ENCODE peak calls at places on chromosomes 4 and X, in four cellular contexts. Q is K562, H is AG04449, I is mesothelial cell of epicardium. K is an unnamed sample.

GRCh38 chrX:110733166-110733565 is 62.5 kb downstream of the CHRDL1 start:
- DNase-seq in I (no peak), Q (no peak), H (no peak), K (no peak)

GRCh38 chr4:151719045-151719743 is 41.6 kb downstream of the GATB start:
- DNase-seq in H (no peak), Q (no peak), I (no peak), K (no peak)

GRCh38 chr4:27368781-27369180 is 508.1 kb downstream of the STIM2 start:
- DNase-seq in H (no peak), Q (no peak), I (no peak), K (no peak)

GRCh38 chrX:14851526-14851925 is 21.3 kb downstream of the FANCB start:
- DNase-seq in Q (no peak), H (no peak), I (no peak), K (no peak)

GRCh38 chr4:68865178-68865638 is 49.4 kb downstream of the UGT2B10 start:
- DNase-seq in Q (no peak), I (no peak), H (no peak), K (no peak)

GRCh38 chr4:3651267-3651846 is 114.8 kb upstream of the ADRA2C start:
- DNase-seq in H (no peak), Q (no peak), I (no peak), K (no peak)

GRCh38 chrX:13051529-13052172 is 7.2 kb upstream of the FAM9C start:
- DNase-seq in Q (no peak), I (no peak), H (no peak), K (no peak)

GRCh38 chr4:85200106-85200505 is 233.6 kb upstream of the WDFY3 start:
- DNase-seq in H (no peak), I (no peak), Q (no peak), K (no peak)

GRCh38 chr4:71004281-71004851 is 10.9 kb downstream of the DCK start:
- DNase-seq in Q (no peak), H (no peak), I (no peak), K (no peak)

GRCh38 chrX:125203737-125204578 is 115.7 kb upstream of the TEX13C start:
- DNase-seq in Q (no peak), H (no peak), I (peak), K (peak)

GRCh38 chr4:120838784-120839183 is 83.7 kb downstream of the PRDM5 start:
- DNase-seq in Q (no peak), H (no peak), I (no peak), K (no peak)

GRCh38 chrX:151815461-151815860 is 80.9 kb downstream of the CNGA2 start:
- DNase-seq in Q (no peak), H (peak), I (no peak), K (no peak)

GRCh38 chr4:159600102-159600501 is 497.2 kb downstream of the RAPGEF2 start:
- DNase-seq in I (no peak), Q (no peak), H (no peak), K (no peak)

GRCh38 chrX:49039598-49040375 is 3.4 kb downstream of the TFE3 start:
- DNase-seq in Q (peak), I (peak), H (peak), K (peak)

GRCh38 chrX:43224496-43224895 is 431.6 kb upstream of the MAOA start:
- DNase-seq in Q (no peak), H (no peak), I (no peak), K (no peak)

GRCh38 chrX:133726211-133726630 is 259.2 kb downstream of the GPC3 start:
- DNase-seq in I (no peak), Q (no peak), H (peak), K (no peak)

GRCh38 chr4:184097240-184097619 is 120.4 kb downstream of the ENPP6 start:
- DNase-seq in Q (peak), H (no peak), I (no peak), K (no peak)

GRCh38 chrX:114097411-114097810 is 486.5 kb upstream of the HTR2C start:
- DNase-seq in Q (no peak), I (no peak), H (no peak), K (no peak)

GRCh38 chr4:165784672-165785071 is 88.4 kb upstream of the TLL1 start:
- DNase-seq in H (no peak), I (no peak), Q (no peak), K (no peak)

GRCh38 chr4:20192754-20193521 is 58.8 kb upstream of the SLIT2 start:
- DNase-seq in H (no peak), Q (no peak), I (no peak), K (no peak)

GRCh38 chr4:622996-623913 is 2.1 kb upstream of the PDE6B start:
- DNase-seq in Q (no peak), H (no peak), I (no peak), K (no peak)

GRCh38 chrX:153921511-153922285 is 4.4 kb downstream of the ARHGAP4 start:
- DNase-seq in I (no peak), Q (no peak), H (no peak), K (no peak)
- TF ChIP-seq CTCF in I (no peak), Q (no peak), H (no peak), K (no peak)

GRCh38 chr4:150215601-150216000 is 137.4 kb downstream of the DCLK2 start:
- DNase-seq in H (no peak), Q (no peak), I (no peak), K (no peak)

GRCh38 chr4:150217804-150218203 is 139.6 kb downstream of the DCLK2 start:
- DNase-seq in Q (no peak), H (no peak), I (no peak), K (no peak)

GRCh38 chr4:150218447-150218846 is 140.2 kb downstream of the DCLK2 start:
- DNase-seq in H (no peak), I (no peak), Q (no peak), K (no peak)

GRCh38 chr4:150216725-150217124 is 138.5 kb downstream of the DCLK2 start:
- DNase-seq in Q (no peak), I (no peak), H (no peak), K (no peak)

DNA sequence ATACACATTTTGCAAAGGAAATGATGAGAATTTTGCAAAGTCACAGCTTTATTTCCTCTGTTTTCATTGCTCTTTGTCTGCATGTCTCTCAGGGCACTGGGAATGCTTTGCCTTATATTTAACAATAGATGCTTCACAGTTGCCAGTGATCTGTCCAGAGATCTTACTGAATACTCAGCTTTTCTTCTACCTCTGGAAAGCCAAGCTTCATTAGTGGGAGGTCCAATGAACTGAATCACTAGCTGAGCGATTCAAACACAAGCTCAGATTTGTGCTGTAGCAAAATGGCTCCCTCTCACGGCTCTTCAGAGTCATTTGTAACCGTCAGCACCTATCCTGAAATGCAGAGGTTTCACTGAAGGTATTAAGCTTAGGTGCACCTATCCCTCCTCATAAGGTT is 138.9 kb downstream of the DCLK2 start:
- DNase-seq in I (no peak), Q (no peak), H (no peak), K (no peak)
- TF ChIP-seq CTCF in I (no peak), Q (peak), H (peak), K (no peak)

DNA sequence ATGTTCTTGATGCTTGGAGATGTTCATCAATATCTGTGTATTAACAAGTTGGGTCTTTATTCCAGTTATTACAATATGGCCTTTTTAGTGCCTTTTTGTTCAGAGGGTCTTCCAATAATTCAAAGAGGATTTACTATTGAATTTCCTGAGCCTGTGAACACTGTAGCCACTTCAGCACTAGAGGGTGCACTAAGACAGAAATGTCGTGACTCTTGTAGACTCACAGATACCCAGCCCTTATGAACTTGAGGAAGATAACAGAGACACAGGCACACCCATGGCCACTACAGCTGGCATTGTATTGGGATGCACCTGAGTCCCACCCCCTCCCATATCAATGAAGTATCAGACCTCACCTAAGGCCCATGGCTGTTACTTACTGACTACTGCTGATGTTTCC is 54.4 kb upstream of the ACTRT1 start:
- DNase-seq in I (no peak), H (no peak), Q (no peak), K (no peak)
- TF ChIP-seq CTCF in I (no peak), H (no peak), Q (no peak), K (peak)

DNA sequence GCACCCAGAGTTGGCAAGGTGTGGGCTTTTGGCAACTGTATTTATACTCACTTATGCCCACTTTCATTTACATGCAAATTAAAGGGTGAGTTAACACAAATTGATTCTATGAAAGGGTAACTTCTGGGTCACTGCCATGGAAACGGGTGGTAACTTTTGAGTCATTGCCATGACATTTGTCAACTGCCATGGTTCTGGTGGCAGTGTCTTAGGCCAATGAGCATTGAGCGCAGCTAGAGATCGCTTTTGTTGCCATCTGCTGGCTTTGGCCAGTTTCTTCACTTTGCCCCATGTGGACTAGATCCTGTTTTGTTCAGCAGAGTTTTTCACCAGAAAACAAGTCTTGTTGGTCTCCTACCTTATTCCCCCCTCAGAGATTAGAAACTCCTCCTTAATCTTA is 170.8 kb upstream of the NUDT6 start:
- DNase-seq in H (no peak), Q (no peak), I (no peak), K (no peak)
- TF ChIP-seq CTCF in H (no peak), Q (no peak), I (no peak), K (no peak)

DNA sequence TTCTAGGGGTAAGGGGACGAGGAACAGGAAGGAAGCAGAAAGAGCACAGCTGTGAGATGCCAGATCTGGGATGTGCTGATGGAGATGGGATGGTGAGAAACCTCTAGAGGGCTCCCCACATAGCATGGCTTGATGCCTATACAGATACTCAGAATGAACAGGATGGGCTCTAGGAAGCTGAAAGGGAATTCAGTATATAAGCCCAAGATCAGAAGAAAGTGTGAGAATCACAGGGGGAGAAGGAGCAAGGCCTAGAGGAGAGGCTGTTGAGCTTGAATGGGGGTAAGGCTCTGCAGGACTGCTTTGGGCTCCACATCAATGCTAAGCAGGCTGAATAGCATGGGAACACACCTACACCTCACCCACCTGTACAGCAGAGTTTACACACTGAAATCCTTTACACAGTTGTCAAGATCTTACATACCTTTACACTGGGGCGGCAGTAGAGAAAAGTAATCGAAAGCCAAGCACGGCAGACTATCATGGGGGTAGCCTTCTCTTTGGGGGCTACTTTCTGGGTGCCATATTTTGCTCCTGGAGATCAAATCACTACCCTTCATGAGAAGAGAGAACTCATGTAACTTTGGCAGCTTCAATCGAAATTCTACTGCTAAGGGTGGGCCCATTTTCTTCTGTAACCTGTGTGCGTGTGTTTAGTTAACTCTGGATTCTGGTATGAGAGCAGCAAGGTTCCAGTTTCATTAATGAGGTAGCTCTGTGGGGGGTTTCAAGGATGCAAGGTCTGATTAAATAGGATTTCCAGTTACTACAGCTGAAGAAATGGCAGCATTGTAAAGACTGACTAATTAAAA is 30.6 kb downstream of the HOPX start:
- DNase-seq in H (no peak), I (no peak), Q (no peak), K (no peak)
- TF ChIP-seq CTCF in H (no peak), I (no peak), Q (no peak), K (no peak)